ENCODE peak calls at places on chromosomes 7 and 10, in seven cellular contexts. One of them, this sample, is unnamed.

GRCh38 chr10:79247373-79248137 is 99.7 kb upstream of the PPIF start:
- DNase-seq in kidney epithelial cell: no peak
- DNase-seq in HFFc6: no peak
- DNase-seq in mammary epithelial cell: no peak
- DNase-seq in brain microvascular endothelial cell: no peak
- DNase-seq in progenitor cell of endocrine pancreas: no peak
- DNase-seq in psoas muscle: no peak
- DNase-seq in this sample: no peak

GRCh38 chr7:148050492-148051158 is 539.9 kb upstream of the C7orf33 start:
- DNase-seq in kidney epithelial cell: no peak
- DNase-seq in HFFc6: no peak
- DNase-seq in mammary epithelial cell: no peak
- DNase-seq in brain microvascular endothelial cell: no peak
- DNase-seq in progenitor cell of endocrine pancreas: no peak
- DNase-seq in psoas muscle: no peak
- DNase-seq in this sample: no peak

GRCh38 chr10:130368761-130369560 is 232.8 kb downstream of the GLRX3 start:
- DNase-seq in kidney epithelial cell: no peak
- DNase-seq in HFFc6: no peak
- DNase-seq in mammary epithelial cell: no peak
- DNase-seq in brain microvascular endothelial cell: no peak
- DNase-seq in progenitor cell of endocrine pancreas: no peak
- DNase-seq in psoas muscle: no peak
- DNase-seq in this sample: no peak

GRCh38 chr7:29139796-29140195 is 6.5 kb downstream of the CPVL start:
- DNase-seq in kidney epithelial cell: no peak
- DNase-seq in HFFc6: no peak
- DNase-seq in mammary epithelial cell: peak; percentile 43
- DNase-seq in brain microvascular endothelial cell: peak; percentile 10
- DNase-seq in progenitor cell of endocrine pancreas: no peak
- DNase-seq in psoas muscle: no peak
- DNase-seq in this sample: no peak

GRCh38 chr10:33122014-33122788 is 164.2 kb upstream of the ITGB1 start:
- DNase-seq in kidney epithelial cell: no peak
- DNase-seq in HFFc6: peak; percentile 78
- DNase-seq in mammary epithelial cell: no peak
- DNase-seq in brain microvascular endothelial cell: peak; percentile 51
- DNase-seq in progenitor cell of endocrine pancreas: no peak
- DNase-seq in psoas muscle: no peak
- DNase-seq in this sample: no peak

GRCh38 chr7:38796636-38797501 is 112.1 kb downstream of the VPS41 start:
- DNase-seq in kidney epithelial cell: peak; percentile 19
- DNase-seq in HFFc6: peak; percentile 52
- DNase-seq in mammary epithelial cell: peak; percentile 39
- DNase-seq in brain microvascular endothelial cell: peak; percentile 59
- DNase-seq in progenitor cell of endocrine pancreas: peak; percentile 40
- DNase-seq in psoas muscle: peak; percentile 18
- DNase-seq in this sample: peak; percentile 12

GRCh38 chr7:17299477-17299991 is 1.1 kb downstream of the AHR start:
- DNase-seq in kidney epithelial cell: no peak
- DNase-seq in HFFc6: no peak
- DNase-seq in mammary epithelial cell: peak; percentile 51
- DNase-seq in brain microvascular endothelial cell: no peak
- DNase-seq in progenitor cell of endocrine pancreas: no peak
- DNase-seq in psoas muscle: no peak
- DNase-seq in this sample: peak; percentile 12

GRCh38 chr10:45229823-45230222 is 85.6 kb downstream of the OR13A1 start:
- DNase-seq in kidney epithelial cell: no peak
- DNase-seq in HFFc6: no peak
- DNase-seq in mammary epithelial cell: no peak
- DNase-seq in brain microvascular endothelial cell: no peak
- DNase-seq in progenitor cell of endocrine pancreas: no peak
- DNase-seq in psoas muscle: no peak
- DNase-seq in this sample: no peak

GRCh38 chr7:20241491-20242261 is 24.5 kb upstream of the MACC1 start:
- DNase-seq in kidney epithelial cell: peak; percentile 81
- DNase-seq in HFFc6: peak; percentile 7
- DNase-seq in mammary epithelial cell: peak; percentile 91
- DNase-seq in brain microvascular endothelial cell: peak; percentile 76
- DNase-seq in progenitor cell of endocrine pancreas: no peak
- DNase-seq in psoas muscle: no peak
- DNase-seq in this sample: no peak

GRCh38 chr10:1452777-1453176 is 284.5 kb downstream of the ADARB2 start:
- DNase-seq in kidney epithelial cell: no peak
- DNase-seq in HFFc6: no peak
- DNase-seq in mammary epithelial cell: no peak
- DNase-seq in brain microvascular endothelial cell: no peak
- DNase-seq in progenitor cell of endocrine pancreas: no peak
- DNase-seq in psoas muscle: no peak
- DNase-seq in this sample: no peak

DNA sequence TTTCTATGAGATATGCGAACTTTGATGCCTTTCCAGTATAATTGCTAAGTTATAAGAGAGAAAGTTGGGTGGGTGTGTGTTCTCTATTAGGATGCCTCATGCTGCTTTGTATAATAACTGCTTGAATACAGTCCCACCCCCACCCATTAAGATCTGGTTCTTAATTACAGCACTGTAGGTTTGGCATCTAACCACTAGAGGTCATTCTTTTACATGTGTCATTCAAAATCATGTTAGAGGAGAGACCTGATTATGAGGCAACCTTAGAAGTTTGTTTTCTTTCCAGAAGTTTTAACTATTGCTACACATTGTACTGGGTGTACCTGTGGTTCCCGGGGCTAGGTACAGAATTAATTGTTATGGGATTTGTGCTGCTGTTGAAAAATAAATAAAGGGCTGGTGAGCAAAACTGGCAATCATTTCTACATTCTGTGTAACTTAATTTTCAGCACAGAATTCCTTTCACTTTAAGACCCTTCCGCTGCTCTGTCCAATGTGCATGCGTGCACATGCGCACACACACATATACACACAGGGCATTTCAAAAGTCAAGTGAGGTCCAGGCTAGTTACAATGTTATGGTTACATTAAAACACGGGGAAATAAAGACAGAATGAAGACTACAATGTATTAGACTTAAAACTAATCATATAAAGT is 1156.3 kb downstream of the SORCS3 start:
- DNase-seq in kidney epithelial cell: peak; percentile 32
- DNase-seq in HFFc6: no peak
- DNase-seq in mammary epithelial cell: peak; percentile 48
- DNase-seq in brain microvascular endothelial cell: peak; percentile 0
- DNase-seq in progenitor cell of endocrine pancreas: no peak
- DNase-seq in psoas muscle: no peak
- DNase-seq in this sample: peak; percentile 24
- TF ChIP-seq CTCF in kidney epithelial cell: peak; percentile 58
- TF ChIP-seq CTCF in HFFc6: peak; percentile 61
- TF ChIP-seq CTCF in mammary epithelial cell: peak; percentile 68
- TF ChIP-seq CTCF in brain microvascular endothelial cell: no peak
- TF ChIP-seq CTCF in progenitor cell of endocrine pancreas: peak; percentile 63
- TF ChIP-seq CTCF in psoas muscle: peak; percentile 30
- TF ChIP-seq CTCF in this sample: peak; percentile 64

GRCh38 chr7:68629-69028 is 123.7 kb upstream of the FAM20C start:
- DNase-seq in kidney epithelial cell: no peak
- DNase-seq in HFFc6: no peak
- DNase-seq in mammary epithelial cell: no peak
- DNase-seq in brain microvascular endothelial cell: no peak
- DNase-seq in progenitor cell of endocrine pancreas: no peak
- DNase-seq in psoas muscle: no peak
- DNase-seq in this sample: no peak

GRCh38 chr7:65554-65953 is 126.8 kb upstream of the FAM20C start:
- DNase-seq in kidney epithelial cell: peak; percentile 52
- DNase-seq in HFFc6: peak; percentile 20
- DNase-seq in mammary epithelial cell: no peak
- DNase-seq in brain microvascular endothelial cell: no peak
- DNase-seq in progenitor cell of endocrine pancreas: no peak
- DNase-seq in psoas muscle: peak; percentile 42
- DNase-seq in this sample: no peak

GRCh38 chr7:66296-66695 is 126.1 kb upstream of the FAM20C start:
- DNase-seq in kidney epithelial cell: no peak
- DNase-seq in HFFc6: no peak
- DNase-seq in mammary epithelial cell: no peak
- DNase-seq in brain microvascular endothelial cell: no peak
- DNase-seq in progenitor cell of endocrine pancreas: no peak
- DNase-seq in psoas muscle: no peak
- DNase-seq in this sample: no peak

GRCh38 chr7:66741-67140 is 125.6 kb upstream of the FAM20C start:
- DNase-seq in kidney epithelial cell: no peak
- DNase-seq in HFFc6: no peak
- DNase-seq in mammary epithelial cell: no peak
- DNase-seq in brain microvascular endothelial cell: no peak
- DNase-seq in progenitor cell of endocrine pancreas: no peak
- DNase-seq in psoas muscle: no peak
- DNase-seq in this sample: no peak

GRCh38 chr7:67738-68395 is 124.5 kb upstream of the FAM20C start:
- DNase-seq in kidney epithelial cell: no peak
- DNase-seq in HFFc6: no peak
- DNase-seq in mammary epithelial cell: peak; percentile 83
- DNase-seq in brain microvascular endothelial cell: no peak
- DNase-seq in progenitor cell of endocrine pancreas: no peak
- DNase-seq in psoas muscle: no peak
- DNase-seq in this sample: no peak
- TF ChIP-seq CTCF in kidney epithelial cell: peak; percentile 3
- TF ChIP-seq CTCF in HFFc6: peak; percentile 36
- TF ChIP-seq CTCF in mammary epithelial cell: no peak
- TF ChIP-seq CTCF in brain microvascular endothelial cell: peak; percentile 27
- TF ChIP-seq CTCF in progenitor cell of endocrine pancreas: peak; percentile 30
- TF ChIP-seq CTCF in psoas muscle: no peak
- TF ChIP-seq CTCF in this sample: no peak

GRCh38 chr7:127578036-127578684 is 7.2 kb downstream of the GCC1 start:
- DNase-seq in kidney epithelial cell: no peak
- DNase-seq in HFFc6: peak; percentile 28
- DNase-seq in mammary epithelial cell: no peak
- DNase-seq in brain microvascular endothelial cell: peak; percentile 20
- DNase-seq in progenitor cell of endocrine pancreas: no peak
- DNase-seq in psoas muscle: no peak
- DNase-seq in this sample: no peak
- TF ChIP-seq CTCF in kidney epithelial cell: no peak
- TF ChIP-seq CTCF in HFFc6: peak; percentile 60
- TF ChIP-seq CTCF in mammary epithelial cell: peak; percentile 1
- TF ChIP-seq CTCF in brain microvascular endothelial cell: peak; percentile 46
- TF ChIP-seq CTCF in progenitor cell of endocrine pancreas: peak; percentile 23
- TF ChIP-seq CTCF in psoas muscle: no peak
- TF ChIP-seq CTCF in this sample: peak; percentile 35

GRCh38 chr10:9003122-9003521 is 948.6 kb downstream of the GATA3 start:
- DNase-seq in kidney epithelial cell: no peak
- DNase-seq in HFFc6: no peak
- DNase-seq in mammary epithelial cell: no peak
- DNase-seq in brain microvascular endothelial cell: no peak
- DNase-seq in progenitor cell of endocrine pancreas: no peak
- DNase-seq in psoas muscle: no peak
- DNase-seq in this sample: no peak
- TF ChIP-seq CTCF in kidney epithelial cell: no peak
- TF ChIP-seq CTCF in HFFc6: no peak
- TF ChIP-seq CTCF in mammary epithelial cell: no peak
- TF ChIP-seq CTCF in brain microvascular endothelial cell: no peak
- TF ChIP-seq CTCF in progenitor cell of endocrine pancreas: no peak
- TF ChIP-seq CTCF in psoas muscle: no peak
- TF ChIP-seq CTCF in this sample: no peak

GRCh38 chr10:116690356-116691078 is 51.8 kb downstream of the HSPA12A start:
- DNase-seq in kidney epithelial cell: no peak
- DNase-seq in HFFc6: no peak
- DNase-seq in mammary epithelial cell: no peak
- DNase-seq in brain microvascular endothelial cell: no peak
- DNase-seq in progenitor cell of endocrine pancreas: no peak
- DNase-seq in psoas muscle: peak; percentile 42
- DNase-seq in this sample: no peak
- TF ChIP-seq CTCF in kidney epithelial cell: no peak
- TF ChIP-seq CTCF in HFFc6: no peak
- TF ChIP-seq CTCF in mammary epithelial cell: no peak
- TF ChIP-seq CTCF in brain microvascular endothelial cell: no peak
- TF ChIP-seq CTCF in progenitor cell of endocrine pancreas: peak; percentile 48
- TF ChIP-seq CTCF in psoas muscle: peak; percentile 41
- TF ChIP-seq CTCF in this sample: peak; percentile 20

This sample was measured in GM13977.